ENCODE peak calls at places on chromosomes 1 and 21, in ten cellular contexts. H is heart right ventricle; S is upper lobe of right lung; C is neural progenitor cell; D is uterus; M is cardiac muscle cell; F is CD8-positive, alpha-beta T cell; B is psoas muscle; A is IMR-90; G is SJSA1. Q is an unnamed sample. For H3K4me1, the result is how much of the 10 kb centered on the place peaks cover.

GRCh38 chr1:55280731-55281130 is 65.6 kb upstream of the USP24 start:
- DNase-seq in H (no peak), S (no peak), C (no peak), D (no peak), M (no peak), F (no peak), B (no peak), A (peak), G (no peak), Q (no peak)

GRCh38 chr1:66282343-66282852 is 251.6 kb upstream of the SGIP1 start:
- DNase-seq in H (peak), S (no peak), C (no peak), D (peak), M (peak), F (peak), B (no peak), A (peak), G (no peak), Q (no peak)

GRCh38 chr21:44815852-44816628 is 1.8 kb downstream of the SUMO3 start:
- DNase-seq in H (no peak), S (no peak), C (no peak), D (no peak), M (no peak), F (no peak), B (no peak), A (no peak), G (no peak), Q (no peak)

GRCh38 chr1:206722751-206723499 is 38.2 kb downstream of the MAPKAPK2 start:
- DNase-seq in H (no peak), S (peak), C (no peak), D (no peak), M (peak), F (no peak), B (peak), A (no peak), G (peak), Q (no peak)

GRCh38 chr1:201542166-201543045 is 3.5 kb downstream of the NAV1 start:
- DNase-seq in H (no peak), S (no peak), C (no peak), D (peak), M (peak), F (no peak), B (peak), A (peak), G (no peak), Q (no peak)

GRCh38 chr1:24724345-24725208 is 20.7 kb upstream of the CLIC4 start:
- DNase-seq in H (peak), S (no peak), C (peak), D (no peak), M (peak), F (no peak), B (no peak), A (peak), G (peak), Q (no peak)

GRCh38 chr1:183520379-183520778 is 48.1 kb downstream of the SMG7 start:
- DNase-seq in H (no peak), S (no peak), C (no peak), D (no peak), M (no peak), F (no peak), B (no peak), A (no peak), G (no peak), Q (no peak)

GRCh38 chr1:209899948-209900347 is 38.1 kb upstream of the SYT14 start:
- DNase-seq in H (no peak), S (no peak), C (peak), D (no peak), M (no peak), F (no peak), B (no peak), A (no peak), G (peak), Q (peak)

GRCh38 chr1:154557939-154558609 is 388 bp downstream of the UBE2Q1 start:
- DNase-seq in H (peak), S (peak), C (no peak), D (peak), M (peak), F (peak), B (peak), A (peak), G (no peak), Q (peak)

GRCh38 chr1:39262802-39263201 is 58.3 kb downstream of the MACF1 start:
- DNase-seq in H (no peak), S (no peak), C (no peak), D (no peak), M (peak), F (no peak), B (no peak), A (no peak), G (no peak), Q (no peak)

GRCh38 chr1:211623510-211623909 is 44.5 kb upstream of the SLC30A1 start:
- DNase-seq in H (no peak), S (peak), C (no peak), D (no peak), M (no peak), F (no peak), B (no peak), A (no peak), G (no peak), Q (no peak)

GRCh38 chr1:21869620-21870121 is 57.6 kb downstream of the LDLRAD2 start:
- DNase-seq in H (peak), S (peak), C (no peak), D (peak), M (peak), F (no peak), B (peak), A (peak), G (peak), Q (peak)

GRCh38 chr1:180343931-180344406 is 113.9 kb downstream of the LHX4 start:
- DNase-seq in H (no peak), S (no peak), C (no peak), D (no peak), M (peak), F (no peak), B (peak), A (peak), G (no peak), Q (peak)

GRCh38 chr1:59699227-59699847 is 115.4 kb upstream of the HOOK1 start:
- DNase-seq in H (no peak), S (no peak), C (peak), D (no peak), M (peak), F (peak), B (no peak), A (peak), G (peak), Q (no peak)

GRCh38 chr1:86640161-86640560 is 64.2 kb upstream of the SH3GLB1 start:
- DNase-seq in H (no peak), S (no peak), C (no peak), D (no peak), M (peak), F (no peak), B (no peak), A (no peak), G (no peak), Q (no peak)

GRCh38 chr1:203551550-203551949 is 57.6 kb downstream of the OPTC start:
- DNase-seq in H (no peak), S (no peak), C (no peak), D (no peak), M (peak), F (no peak), B (no peak), A (peak), G (no peak), Q (no peak)

GRCh38 chr1:223803211-223803610 is 42.5 kb downstream of the TP53BP2 start:
- DNase-seq in H (no peak), S (no peak), C (no peak), D (no peak), M (no peak), F (no peak), B (no peak), A (no peak), G (no peak), Q (no peak)

GRCh38 chr1:43108080-43108479 is 64.0 kb downstream of the EBNA1BP2 start:
- DNase-seq in H (no peak), S (no peak), C (no peak), D (no peak), M (no peak), F (no peak), B (no peak), A (no peak), G (no peak), Q (no peak)

GRCh38 chr1:238499036-238499435 is 608.3 kb upstream of the ZP4 start:
- DNase-seq in H (no peak), S (no peak), C (no peak), D (no peak), M (no peak), F (no peak), B (no peak), A (no peak), G (no peak), Q (no peak)

GRCh38 chr1:247273013-247273412 is 17.1 kb downstream of the VN1R5 start:
- DNase-seq in H (no peak), S (no peak), C (no peak), D (no peak), M (no peak), F (no peak), B (no peak), A (no peak), G (no peak), Q (no peak)

GRCh38 chr1:180912801-180913616 is at the start of gene KIAA1614:
- DNase-seq in H (peak), S (peak), C (peak), D (peak), M (peak), F (no peak), B (peak), A (peak), G (peak), Q (no peak)

GRCh38 chr1:61173118-61173517 is 90.8 kb downstream of the NFIA start:
- DNase-seq in H (peak), S (no peak), C (no peak), D (no peak), M (no peak), F (no peak), B (peak), A (no peak), G (no peak), Q (no peak)

GRCh38 chr1:32816676-32817158 is 441 bp downstream of the YARS1 start:
- DNase-seq in H (peak), S (no peak), C (no peak), D (no peak), M (peak), F (peak), B (peak), A (peak), G (no peak), Q (no peak)

GRCh38 chr1:170318736-170319135 is 173.0 kb downstream of the NTMT2 start:
- DNase-seq in H (no peak), S (no peak), C (no peak), D (no peak), M (no peak), F (no peak), B (no peak), A (no peak), G (no peak), Q (no peak)

GRCh38 chr1:110059133-110059863 is 11.2 kb downstream of the ALX3 start:
- DNase-seq in H (no peak), S (no peak), C (no peak), D (no peak), M (peak), F (no peak), B (peak), A (peak), G (no peak), Q (no peak)

GRCh38 chr21:41208946-41209345 is 41.0 kb downstream of the BACE2 start:
- DNase-seq in H (no peak), S (no peak), C (no peak), D (no peak), M (no peak), F (no peak), B (no peak), A (no peak), G (no peak), Q (no peak)

GRCh38 chr21:33644383-33645074 is 2.2 kb downstream of the ITSN1 start:
- DNase-seq in H (no peak), S (no peak), C (peak), D (peak), M (peak), F (no peak), B (no peak), A (peak), G (no peak), Q (no peak)

GRCh38 chr1:45205000-45205909 is 1.1 kb downstream of the ZSWIM5 start:
- DNase-seq in H (peak), S (peak), C (peak), D (peak), M (peak), F (no peak), B (no peak), A (peak), G (peak), Q (peak)

GRCh38 chr21:14522689-14523088 is 23.4 kb downstream of the SAMSN1 start:
- DNase-seq in H (no peak), S (no peak), C (no peak), D (no peak), M (no peak), F (no peak), B (no peak), A (no peak), G (no peak), Q (no peak)

GRCh38 chr21:14581902-14582457 is 35.9 kb upstream of the SAMSN1 start:
- DNase-seq in H (no peak), S (no peak), C (no peak), D (no peak), M (no peak), F (no peak), B (no peak), A (no peak), G (no peak), Q (no peak)

GRCh38 chr1:10122926-10123325 is 87.4 kb upstream of the KIF1B start:
- DNase-seq in H (no peak), S (no peak), C (no peak), D (peak), M (no peak), F (no peak), B (no peak), A (peak), G (peak), Q (no peak)

GRCh38 chr1:151537112-151537511 is 3.0 kb upstream of the TUFT1 start:
- DNase-seq in H (no peak), S (no peak), C (no peak), D (peak), M (peak), F (no peak), B (no peak), A (peak), G (peak), Q (no peak)

GRCh38 chr1:85463666-85464496 is 1.1 kb downstream of the DDAH1 start:
- DNase-seq in H (no peak), S (no peak), C (peak), D (no peak), M (peak), F (no peak), B (no peak), A (no peak), G (peak), Q (no peak)

GRCh38 chr1:58929667-58930325 is 145.9 kb upstream of the JUN start:
- DNase-seq in H (no peak), S (no peak), C (no peak), D (no peak), M (no peak), F (peak), B (no peak), A (no peak), G (no peak), Q (peak)

GRCh38 chr1:156232222-156232621 is 9.8 kb upstream of the BGLAP start:
- DNase-seq in H (no peak), S (no peak), C (no peak), D (no peak), M (no peak), F (no peak), B (peak), A (no peak), G (no peak), Q (no peak)
- H3K4me1 ChIP-seq in H (under half), S (under half), C (under half), D (under half), M (under half), F (under half), B (under half), A (under half), G (under half), Q (under half)

DNA sequence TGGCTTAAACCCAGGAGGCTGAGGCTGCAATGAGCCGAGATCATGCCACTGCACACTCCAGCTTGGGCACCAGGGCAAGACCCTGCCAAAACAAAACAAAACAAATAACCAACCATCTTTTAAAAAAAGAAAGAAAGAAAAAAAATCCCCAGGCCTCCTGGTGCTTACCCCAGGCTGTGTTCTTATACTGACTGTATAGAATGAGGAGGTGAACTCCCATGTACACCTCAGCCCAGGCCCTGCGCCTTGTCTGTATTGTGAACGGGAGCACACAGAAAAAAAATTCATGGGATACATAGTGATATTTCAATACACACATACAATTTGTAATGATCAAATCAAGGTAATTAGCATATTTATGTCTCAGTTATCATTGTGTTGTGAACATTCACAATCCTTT is 14.1 kb downstream of the RPL5 start:
- DNase-seq in H (no peak), S (no peak), C (no peak), D (no peak), M (no peak), F (no peak), B (no peak), A (no peak), G (no peak), Q (no peak)
- H3K4me3 ChIP-seq in H (no peak), S (no peak), C (no peak), D (no peak), M (no peak), F (no peak), B (no peak), A (no peak), G (no peak), Q (no peak)

DNA sequence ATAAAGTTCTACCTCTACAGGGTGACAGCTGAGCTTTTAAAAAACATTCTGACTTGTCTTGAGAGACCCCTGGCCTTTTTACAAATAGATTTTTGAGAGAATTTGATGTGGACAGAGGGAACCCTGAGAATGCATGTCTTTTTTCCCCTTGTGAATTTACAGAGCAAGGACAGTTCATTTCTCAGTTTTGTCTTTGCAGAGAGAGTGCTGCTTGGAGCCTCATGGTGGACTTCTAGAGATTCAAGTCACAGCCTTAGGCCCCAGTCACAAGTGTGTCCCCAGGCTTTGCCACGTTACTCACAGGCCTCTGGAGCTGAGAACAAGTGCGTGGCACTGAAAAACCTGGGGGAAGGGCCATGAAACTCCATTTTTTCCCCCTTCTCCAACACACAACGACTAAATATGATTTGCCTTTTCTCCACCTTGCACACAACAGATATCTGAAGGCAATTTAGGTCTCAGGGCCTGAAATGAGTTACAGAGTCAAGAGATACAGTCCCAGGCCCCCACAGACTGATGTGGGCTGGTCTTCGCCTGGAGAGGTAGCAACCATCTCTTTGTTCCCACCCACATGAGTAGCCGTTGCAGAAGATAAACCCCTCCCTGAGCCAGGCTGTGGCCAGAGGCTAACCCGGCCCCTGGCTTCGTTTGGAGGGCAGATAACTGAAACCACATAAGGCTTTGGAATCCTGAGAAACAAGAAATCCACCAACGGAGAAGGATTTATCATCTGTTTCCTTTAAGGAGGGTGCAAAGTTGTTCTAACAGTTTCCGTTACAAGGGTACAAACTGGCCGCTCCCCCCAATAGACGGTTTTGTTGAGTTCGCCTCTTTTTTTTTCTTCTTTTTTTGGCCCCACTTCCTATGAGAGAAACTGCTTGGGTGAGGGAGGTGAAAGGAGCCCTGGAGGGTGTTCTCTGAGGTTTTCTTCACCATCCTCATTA is 1.0 kb upstream of the PIGV start:
- DNase-seq in H (peak), S (peak), C (peak), D (peak), M (peak), F (peak), B (peak), A (peak), G (peak), Q (peak)
- H3K4me1 ChIP-seq in H (half or more), S (under half), C (under half), D (under half), M (under half), F (half or more), B (under half), A (under half), G (half or more), Q (under half)

DNA sequence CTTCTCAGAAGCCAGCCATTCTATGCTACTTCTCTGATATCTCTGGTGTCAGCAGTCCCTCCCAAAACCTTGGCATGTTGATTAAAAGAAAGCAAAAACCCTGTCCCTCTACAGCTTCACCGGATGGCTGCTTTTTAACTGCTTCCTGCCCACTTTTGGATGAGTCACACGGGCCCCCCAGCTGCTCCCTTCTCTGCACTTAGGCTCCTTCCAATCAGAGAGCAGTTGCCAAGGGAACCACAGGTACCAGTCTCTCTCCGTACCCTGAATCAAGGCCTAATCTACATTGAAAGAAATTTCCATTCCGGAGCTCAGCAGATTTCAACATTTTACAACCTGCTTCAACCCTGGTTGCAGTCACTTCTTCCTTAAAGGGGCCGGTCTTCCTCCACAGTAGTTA is 70.6 kb upstream of the GJB5 start:
- DNase-seq in H (no peak), S (no peak), C (no peak), D (no peak), M (no peak), F (no peak), B (no peak), A (no peak), G (no peak), Q (peak)
- H3K4me3 ChIP-seq in H (no peak), S (no peak), C (no peak), D (no peak), M (no peak), F (no peak), B (no peak), A (no peak), G (no peak), Q (peak)

Q was measured in colonic mucosa.